ENCODE peak calls at places on chromosomes 13 and 19, in four cellular contexts. R is foreskin melanocyte, Y is iris pigment epithelial cell, H is NCI-H1092 treated with DMSO at 0.1 percent for 48 hours. J is an unnamed sample.

GRCh38 chr13:113089693-113090414 is 15.7 kb upstream of the F7 start:
- DNase-seq in R (no peak), Y (no peak), H (no peak), J (no peak)

GRCh38 chr19:39175564-39175963 is 21.2 kb upstream of the NCCRP1 start:
- DNase-seq in R (no peak), Y (no peak), H (no peak), J (no peak)

GRCh38 chr13:26529441-26529840 is 28.0 kb upstream of the WASF3 start:
- DNase-seq in R (peak; percentile 37), Y (peak; percentile 66), H (no peak), J (no peak)

GRCh38 chr19:45613926-45614725 is 12.1 kb upstream of the GPR4 start:
- DNase-seq in R (no peak), Y (peak; percentile 96), H (no peak), J (peak; percentile 15)

GRCh38 chr19:39409207-39409885 is 2.7 kb downstream of the ZFP36 start:
- DNase-seq in R (no peak), Y (peak; percentile 74), H (peak; percentile 7), J (peak; percentile 89)

GRCh38 chr19:4503224-4504170 is 14.8 kb downstream of the PLIN4 start:
- DNase-seq in R (no peak), Y (no peak), H (no peak), J (no peak)

GRCh38 chr19:2503521-2504109 is 27.7 kb downstream of the GADD45B start:
- DNase-seq in R (no peak), Y (peak; percentile 73), H (no peak), J (no peak)

GRCh38 chr13:47000166-47000565 is 103.3 kb upstream of the HTR2A start:
- DNase-seq in R (no peak), Y (no peak), H (no peak), J (no peak)

GRCh38 chr19:6610934-6611370 is 20.0 kb upstream of the CD70 start:
- DNase-seq in R (peak; percentile 66), Y (peak; percentile 90), H (no peak), J (no peak)